ENCODE peak calls at places on chromosomes 3 and 15, in nine cellular contexts. V, B, C, Q, O, I, D, K and S are unnamed samples.

GRCh38 chr3:105093371-105093770 is 273.3 kb upstream of the ALCAM start:
- DNase-seq in V (no peak), B (no peak), C (no peak), Q (no peak), O (no peak), I (no peak), D (no peak), K (no peak), S (no peak)

GRCh38 chr15:37818152-37818677 is 116.2 kb upstream of the TMCO5A start:
- DNase-seq in V (no peak), B (no peak), C (no peak), Q (no peak), O (no peak), I (no peak), D (no peak), K (no peak), S (no peak)

GRCh38 chr3:121126378-121127035 is 218.5 kb downstream of the STXBP5L start:
- DNase-seq in V (no peak), B (no peak), C (no peak), Q (no peak), O (no peak), I (peak), D (no peak), K (no peak), S (no peak)

GRCh38 chr3:13401149-13401548 is 19.0 kb downstream of the NUP210 start:
- DNase-seq in V (no peak), B (no peak), C (no peak), Q (no peak), O (no peak), I (no peak), D (no peak), K (no peak), S (no peak)

GRCh38 chr3:153209596-153209995 is 47.6 kb downstream of the RAP2B start:
- DNase-seq in V (no peak), B (peak), C (peak), Q (peak), O (peak), I (no peak), D (peak), K (peak), S (peak)

GRCh38 chr15:92159906-92160841 is 233.5 kb upstream of the ST8SIA2 start:
- DNase-seq in V (no peak), B (no peak), C (no peak), Q (no peak), O (no peak), I (peak), D (no peak), K (peak), S (no peak)

GRCh38 chr15:36152961-36153360 is 426.5 kb upstream of the CDIN1 start:
- DNase-seq in V (no peak), B (no peak), C (no peak), Q (no peak), O (no peak), I (no peak), D (no peak), K (no peak), S (no peak)

GRCh38 chr3:194455481-194455880 is 31.3 kb downstream of the ATP13A3 start:
- DNase-seq in V (no peak), B (no peak), C (no peak), Q (no peak), O (no peak), I (no peak), D (no peak), K (no peak), S (no peak)

GRCh38 chr3:38524141-38524739 is 28.1 kb downstream of the EXOG start:
- DNase-seq in V (no peak), B (no peak), C (no peak), Q (no peak), O (no peak), I (no peak), D (no peak), K (no peak), S (no peak)

GRCh38 chr3:11820540-11821041 is 26.1 kb downstream of the TAMM41 start:
- DNase-seq in V (peak), B (no peak), C (no peak), Q (no peak), O (no peak), I (no peak), D (no peak), K (no peak), S (no peak)

GRCh38 chr15:46548989-46549388 is 914.2 kb downstream of the SQOR start:
- DNase-seq in V (no peak), B (no peak), C (no peak), Q (no peak), O (no peak), I (no peak), D (no peak), K (no peak), S (no peak)

GRCh38 chr3:59512066-59512465 is 462.2 kb upstream of the CFAP20DC start:
- DNase-seq in V (no peak), B (no peak), C (no peak), Q (no peak), O (no peak), I (no peak), D (no peak), K (no peak), S (no peak)

GRCh38 chr15:29822685-29823459 is 604 bp upstream of the TJP1 start:
- DNase-seq in V (peak), B (peak), C (no peak), Q (peak), O (peak), I (no peak), D (peak), K (peak), S (no peak)

GRCh38 chr3:53850895-53851294 is 4.5 kb downstream of the IL17RB start:
- DNase-seq in V (peak), B (peak), C (no peak), Q (no peak), O (peak), I (no peak), D (no peak), K (no peak), S (no peak)

GRCh38 chr3:164477403-164477802 is 600.9 kb downstream of the SI start:
- DNase-seq in V (no peak), B (no peak), C (no peak), Q (no peak), O (no peak), I (no peak), D (no peak), K (no peak), S (no peak)

GRCh38 chr15:58224068-58224467 is 85.9 kb downstream of the AQP9 start:
- DNase-seq in V (no peak), B (peak), C (no peak), Q (peak), O (peak), I (peak), D (peak), K (no peak), S (no peak)

GRCh38 chr3:40333416-40333815 is 23.9 kb downstream of the EIF1B start:
- DNase-seq in V (no peak), B (no peak), C (no peak), Q (peak), O (no peak), I (peak), D (peak), K (no peak), S (no peak)

GRCh38 chr15:66696770-66697169 is 5.3 kb upstream of the SMAD6 start:
- DNase-seq in V (no peak), B (no peak), C (no peak), Q (no peak), O (no peak), I (no peak), D (no peak), K (no peak), S (no peak)

GRCh38 chr3:103127116-103127630 is 692.4 kb downstream of the ZPLD1 start:
- DNase-seq in V (no peak), B (no peak), C (no peak), Q (no peak), O (no peak), I (no peak), D (no peak), K (no peak), S (no peak)

GRCh38 chr3:31789429-31789828 is 191.6 kb downstream of the OSBPL10 start:
- DNase-seq in V (no peak), B (no peak), C (no peak), Q (no peak), O (no peak), I (no peak), D (no peak), K (no peak), S (no peak)

GRCh38 chr3:32500225-32500624 is 2.4 kb downstream of the CMTM6 start:
- DNase-seq in V (no peak), B (no peak), C (no peak), Q (no peak), O (no peak), I (no peak), D (no peak), K (no peak), S (no peak)

GRCh38 chr3:158602227-158602626 is 31.2 kb downstream of the MLF1 start:
- DNase-seq in V (no peak), B (no peak), C (no peak), Q (no peak), O (no peak), I (no peak), D (no peak), K (no peak), S (no peak)
- TF ChIP-seq CTCF in V (no peak), B (no peak), C (no peak), Q (no peak), O (no peak), I (no peak), D (no peak), K (no peak), S (no peak)

GRCh38 chr3:107543666-107544065 is 20.9 kb downstream of the BBX start:
- DNase-seq in V (no peak), B (peak), C (no peak), Q (no peak), O (peak), I (no peak), D (no peak), K (peak), S (no peak)
- TF ChIP-seq CTCF in V (no peak), B (peak), C (peak), Q (peak), O (peak), I (peak), D (no peak), K (peak), S (no peak)

GRCh38 chr3:133939496-133939835 is 43.8 kb upstream of the RAB6B start:
- DNase-seq in V (peak), B (no peak), C (no peak), Q (no peak), O (no peak), I (no peak), D (no peak), K (no peak), S (no peak)

GRCh38 chr3:133935843-133936825 is 40.5 kb upstream of the RAB6B start:
- DNase-seq in V (peak), B (no peak), C (no peak), Q (no peak), O (no peak), I (no peak), D (no peak), K (no peak), S (no peak)

GRCh38 chr3:133937061-133937686 is 41.5 kb upstream of the RAB6B start:
- DNase-seq in V (peak), B (no peak), C (no peak), Q (no peak), O (no peak), I (no peak), D (no peak), K (no peak), S (no peak)

GRCh38 chr3:133938770-133939495 is 43.3 kb upstream of the RAB6B start:
- DNase-seq in V (peak), B (peak), C (no peak), Q (no peak), O (peak), I (no peak), D (no peak), K (no peak), S (no peak)

GRCh38 chr3:133937756-133938601 is 42.3 kb upstream of the RAB6B start:
- DNase-seq in V (peak), B (peak), C (no peak), Q (no peak), O (peak), I (no peak), D (no peak), K (no peak), S (no peak)
- TF ChIP-seq CTCF in V (no peak), B (no peak), C (no peak), Q (no peak), O (no peak), I (no peak), D (no peak), K (no peak), S (no peak)

GRCh38 chr3:171951597-171951996 is 87.8 kb upstream of the FNDC3B start:
- DNase-seq in V (no peak), B (no peak), C (no peak), Q (no peak), O (no peak), I (no peak), D (no peak), K (no peak), S (no peak)

GRCh38 chr3:171954644-171955365 is 84.6 kb upstream of the FNDC3B start:
- DNase-seq in V (no peak), B (peak), C (no peak), Q (no peak), O (peak), I (peak), D (no peak), K (no peak), S (no peak)

GRCh38 chr3:171950373-171950772 is 89.0 kb upstream of the FNDC3B start:
- DNase-seq in V (no peak), B (peak), C (no peak), Q (no peak), O (peak), I (peak), D (no peak), K (peak), S (no peak)

GRCh38 chr3:171956372-171957104 is 82.8 kb upstream of the FNDC3B start:
- DNase-seq in V (no peak), B (no peak), C (no peak), Q (no peak), O (no peak), I (no peak), D (no peak), K (no peak), S (no peak)

DNA sequence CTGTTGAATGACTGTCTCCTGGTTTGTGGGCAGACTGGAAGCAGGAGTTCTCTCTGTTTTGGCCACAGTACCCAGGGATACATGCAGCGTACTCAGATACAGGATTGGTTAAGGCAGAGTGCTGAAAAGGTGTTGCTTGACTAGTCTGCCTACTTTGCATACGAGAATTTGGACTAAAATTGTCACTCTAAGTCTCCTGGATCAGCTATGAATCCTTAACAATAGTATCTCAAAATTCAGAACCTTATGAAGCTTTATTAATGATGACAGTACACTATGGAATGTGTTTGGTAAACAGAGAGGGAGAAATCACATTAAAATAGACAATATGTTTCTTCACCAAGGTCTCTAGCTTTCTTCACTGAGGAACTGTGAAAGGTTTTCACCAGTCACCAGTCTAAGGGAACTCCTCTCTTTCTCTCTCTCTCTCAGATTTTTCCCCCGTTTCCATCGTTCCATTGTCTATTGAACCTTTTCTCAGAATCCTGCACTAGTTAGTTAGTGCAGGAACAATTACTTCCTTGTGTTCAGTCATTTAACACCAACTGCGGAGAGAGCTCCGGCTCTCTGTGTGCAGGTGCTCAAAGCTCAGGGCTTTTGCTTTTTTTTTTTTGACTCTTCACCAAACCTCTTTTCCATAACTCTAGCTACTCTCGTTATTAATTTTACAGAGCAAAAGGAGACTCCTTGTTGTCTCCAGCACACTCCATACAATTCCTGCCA is 85.9 kb upstream of the FNDC3B start:
- DNase-seq in V (no peak), B (peak), C (no peak), Q (no peak), O (no peak), I (no peak), D (no peak), K (peak), S (no peak)
- TF ChIP-seq CTCF in V (no peak), B (no peak), C (no peak), Q (no peak), O (no peak), I (no peak), D (no peak), K (no peak), S (no peak)

GRCh38 chr15:51133140-51133630 is 38.5 kb upstream of the TNFAIP8L3 start:
- DNase-seq in V (no peak), B (no peak), C (no peak), Q (no peak), O (no peak), I (no peak), D (no peak), K (no peak), S (no peak)
- TF ChIP-seq CTCF in V (no peak), B (no peak), C (peak), Q (peak), O (no peak), I (no peak), D (no peak), K (no peak), S (no peak)

DNA sequence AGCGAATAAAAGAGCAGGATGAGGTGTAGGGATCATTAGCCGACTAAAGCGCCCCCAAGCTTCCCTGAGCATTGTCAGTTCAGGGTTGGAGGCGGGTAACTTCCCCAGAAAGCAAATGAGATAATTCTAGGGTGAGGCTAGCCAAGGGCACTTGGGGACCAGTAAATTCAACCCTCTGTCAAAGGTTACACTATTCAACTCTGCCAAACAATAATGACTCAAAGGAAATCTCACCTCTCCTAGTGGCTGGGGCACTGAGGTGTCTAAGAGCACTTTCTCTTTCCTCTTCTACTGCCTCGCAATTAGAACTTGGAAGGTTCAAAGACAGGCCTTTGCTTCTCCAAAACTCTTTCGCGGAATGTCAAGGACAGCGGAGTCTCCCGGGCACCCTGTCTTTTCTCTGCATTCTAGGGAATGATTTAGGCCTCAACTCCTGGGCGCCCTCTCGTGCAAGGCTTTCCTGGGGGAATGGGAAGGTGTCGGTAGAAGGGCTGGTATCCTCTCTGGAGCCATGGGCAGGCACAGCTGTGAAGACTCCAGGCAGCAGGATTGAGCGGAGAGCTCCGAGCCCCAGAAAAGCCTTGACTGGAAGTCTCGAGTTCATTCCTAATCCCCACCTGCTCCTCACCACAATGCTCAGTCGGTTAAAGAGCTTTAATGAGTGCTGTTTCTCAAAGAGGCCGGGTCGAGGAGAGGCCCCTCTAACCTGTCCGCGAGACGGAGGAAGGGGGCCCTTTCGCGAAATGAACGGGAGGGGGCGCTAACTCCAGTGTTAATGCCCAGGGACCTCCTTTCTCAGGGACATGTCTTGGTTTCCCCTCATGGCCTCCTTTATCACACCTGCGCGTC is 21.9 kb downstream of the ZIC4 start:
- DNase-seq in V (no peak), B (no peak), C (no peak), Q (no peak), O (no peak), I (no peak), D (no peak), K (peak), S (no peak)
- TF ChIP-seq CTCF in V (no peak), B (no peak), C (peak), Q (no peak), O (peak), I (peak), D (no peak), K (peak), S (no peak)

GRCh38 chr3:26484140-26484539 is 138.4 kb upstream of the LRRC3B start:
- DNase-seq in V (no peak), B (no peak), C (no peak), Q (no peak), O (no peak), I (peak), D (no peak), K (peak), S (no peak)
- TF ChIP-seq CTCF in V (no peak), B (no peak), C (no peak), Q (no peak), O (no peak), I (no peak), D (no peak), K (peak), S (no peak)

GRCh38 chr15:88469321-88469720 is 1.8 kb downstream of the MRPS11 start:
- DNase-seq in V (no peak), B (no peak), C (no peak), Q (no peak), O (no peak), I (no peak), D (no peak), K (no peak), S (no peak)

GRCh38 chr15:88465633-88466219 is 1.5 kb downstream of the MRPL46 start:
- DNase-seq in V (no peak), B (peak), C (no peak), Q (no peak), O (peak), I (no peak), D (no peak), K (no peak), S (peak)

GRCh38 chr15:88470625-88471372 is 3.3 kb downstream of the MRPS11 start:
- DNase-seq in V (no peak), B (no peak), C (no peak), Q (no peak), O (no peak), I (no peak), D (no peak), K (no peak), S (no peak)

GRCh38 chr15:88467073-88467934 is at the start of the genes MRPL46 and MRPS11:
- DNase-seq in V (peak), B (peak), C (peak), Q (peak), O (peak), I (peak), D (peak), K (peak), S (peak)

GRCh38 chr15:88467935-88468528 is 524 bp downstream of the MRPS11 start:
- DNase-seq in V (no peak), B (peak), C (no peak), Q (no peak), O (peak), I (peak), D (no peak), K (peak), S (no peak)
- TF ChIP-seq CTCF in V (no peak), B (peak), C (no peak), Q (no peak), O (peak), I (peak), D (no peak), K (peak), S (no peak)

DNA sequence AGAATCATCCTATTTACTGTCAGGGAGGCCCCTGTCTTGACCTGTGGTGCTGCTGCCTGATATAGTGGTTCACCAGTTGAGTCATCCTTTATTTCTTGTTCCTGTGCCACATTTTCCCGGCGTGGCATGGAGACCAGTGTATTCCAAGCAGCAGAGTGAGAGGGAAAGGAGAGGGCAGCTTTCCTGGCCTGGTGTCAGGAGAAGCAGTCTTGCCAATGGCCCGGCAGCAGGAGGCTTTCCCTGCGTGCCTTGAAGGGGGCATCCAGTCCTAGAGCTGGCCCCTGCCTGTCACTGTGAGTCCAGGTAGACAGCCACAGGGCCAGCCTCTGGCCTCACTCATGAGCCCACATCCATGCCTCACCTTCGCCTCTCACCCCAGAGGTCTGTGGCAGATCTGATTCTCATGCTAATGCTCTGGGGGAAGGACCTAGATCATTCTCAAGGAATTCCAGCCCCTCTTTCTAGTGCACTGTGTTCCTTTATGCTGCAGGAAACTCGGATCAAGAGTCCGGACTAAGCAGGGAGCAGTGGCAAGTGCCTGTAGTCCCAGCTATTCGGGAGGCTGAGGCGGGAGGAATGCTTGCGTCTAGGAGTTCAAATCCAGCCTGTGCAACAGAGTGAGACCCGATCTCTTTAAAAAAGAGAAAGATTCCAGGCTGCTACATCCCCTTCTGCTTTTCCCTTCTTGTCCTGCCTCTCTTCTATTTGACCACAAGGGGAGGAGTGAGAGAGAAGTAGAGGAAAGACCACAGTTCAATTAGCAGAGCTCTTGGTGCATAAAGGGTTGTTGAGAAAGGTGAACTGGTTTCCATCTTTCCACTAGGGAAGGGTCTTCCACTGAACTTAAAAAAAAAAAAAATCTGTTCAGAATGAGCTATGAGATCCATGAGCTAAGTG is 66.8 kb upstream of the HACD2 start:
- DNase-seq in V (no peak), B (no peak), C (no peak), Q (no peak), O (no peak), I (no peak), D (no peak), K (no peak), S (no peak)
- TF ChIP-seq CTCF in V (no peak), B (peak), C (no peak), Q (no peak), O (peak), I (no peak), D (no peak), K (no peak), S (no peak)